ENCODE peak calls at places on chromosomes 16 and 17, in ten cellular contexts. C is hypothalamus, P is GM13976, J is NCI-H1930, G is T-helper 1 cell, S is prostate gland, L is SJSA1, V is non-pigmented ciliary epithelial cell, X is HTR-8/SVneo, K is trophoblast cell. A is an unnamed sample.

GRCh38 chr17:16428098-16428882 is 12.9 kb downstream of the TRPV2 start:
- DNase-seq in J (peak; percentile 24), K (peak; percentile 55), V (no peak), S (no peak), P (no peak), X (peak; percentile 69), L (peak; percentile 69), C (peak; percentile 14), G (no peak), A (peak; percentile 67)

GRCh38 chr16:85401370-85401916 is 211.7 kb upstream of the GSE1 start:
- DNase-seq in V (no peak), P (no peak), X (no peak), S (no peak), J (no peak), G (no peak), L (peak; percentile 41), K (no peak), C (no peak), A (no peak)

GRCh38 chr17:4499431-4500187 is 928 bp downstream of the SPNS2 start:
- DNase-seq in J (no peak), S (no peak), L (no peak), P (no peak), G (no peak), X (no peak), V (no peak), C (peak; percentile 32), K (no peak), A (no peak)

GRCh38 chr16:2194852-2195315 is 1.5 kb downstream of the CASKIN1 start:
- DNase-seq in G (no peak), J (peak; percentile 37), C (no peak), X (peak; percentile 65), L (no peak), V (no peak), K (peak; percentile 78), S (peak; percentile 48), P (peak; percentile 85), A (peak; percentile 75)

GRCh38 chr16:67726106-67727034 is 7.3 kb upstream of the GFOD2 start:
- DNase-seq in G (no peak), J (no peak), S (no peak), V (no peak), X (no peak), K (no peak), P (no peak), C (no peak), L (no peak), A (no peak)

GRCh38 chr16:55494994-55495421 is 13.9 kb upstream of the LPCAT2 start:
- DNase-seq in G (no peak), P (no peak), V (peak; percentile 78), L (peak; percentile 90), K (peak; percentile 47), C (peak; percentile 22), S (no peak), X (peak; percentile 70), J (no peak), A (no peak)

GRCh38 chr17:44137891-44138709 is 3.6 kb upstream of the HROB start:
- DNase-seq in C (peak; percentile 46), L (peak; percentile 100), P (peak; percentile 77), S (peak; percentile 67), K (peak; percentile 97), J (peak; percentile 81), G (no peak), X (peak; percentile 99), V (peak; percentile 98), A (peak; percentile 71)

GRCh38 chr17:72299092-72299491 is 178.3 kb downstream of the SOX9 start:
- DNase-seq in K (no peak), C (no peak), L (no peak), J (no peak), P (no peak), X (no peak), S (no peak), G (no peak), V (no peak), A (no peak)

GRCh38 chr16:59543641-59544040 is 809.5 kb upstream of the GOT2 start:
- DNase-seq in G (no peak), P (no peak), V (peak; percentile 79), K (no peak), C (no peak), J (no peak), L (no peak), S (no peak), X (no peak), A (no peak)

GRCh38 chr16:59339871-59340270 is 605.8 kb upstream of the GOT2 start:
- DNase-seq in J (no peak), K (no peak), G (no peak), X (no peak), P (no peak), C (no peak), S (no peak), L (no peak), V (no peak), A (no peak)

GRCh38 chr16:53258809-53259208 is 175.5 kb upstream of the RBL2 start:
- DNase-seq in P (no peak), C (no peak), G (no peak), L (no peak), S (no peak), V (no peak), J (no peak), X (no peak), K (no peak), A (no peak)

GRCh38 chr16:83727018-83727417 is 80.8 kb upstream of the HSBP1 start:
- DNase-seq in G (no peak), V (peak; percentile 81), X (peak; percentile 48), S (no peak), L (no peak), J (no peak), C (no peak), P (no peak), K (no peak), A (no peak)

GRCh38 chr16:4393243-4393606 is 21.6 kb downstream of the VASN start:
- DNase-seq in P (no peak), J (no peak), V (no peak), S (no peak), X (no peak), C (no peak), K (peak; percentile 94), G (no peak), L (no peak), A (no peak)

GRCh38 chr17:69909389-69909788 is 165.6 kb upstream of the KCNJ16 start:
- DNase-seq in P (no peak), J (no peak), K (no peak), C (no peak), G (no peak), V (no peak), S (no peak), X (no peak), L (no peak), A (no peak)

GRCh38 chr17:31510273-31511175 is 119.0 kb downstream of the RAB11FIP4 start:
- DNase-seq in S (no peak), G (no peak), X (no peak), J (no peak), C (no peak), P (no peak), K (peak; percentile 37), V (no peak), L (no peak), A (no peak)